ENCODE peak calls at places on chromosomes 6 and 20, in four cellular contexts. P is G401; O is NCI-H1436; Q is naive thymus-derived CD8-positive, alpha-beta T cell. U is an unnamed sample.

GRCh38 chr6:43491750-43492661 is 14.6 kb downstream of the TJAP1 start:
- DNase-seq in P (peak), Q (no peak), O (no peak), U (peak)

GRCh38 chr6:113328886-113329381 is 528.2 kb upstream of the MARCKS start:
- DNase-seq in P (no peak), Q (no peak), O (no peak), U (peak)

GRCh38 chr6:26268659-26269402 is 96.2 kb upstream of the BTN3A2 start:
- DNase-seq in Q (no peak), O (no peak), P (no peak), U (no peak)

GRCh38 chr20:45101333-45101850 is 465 bp upstream of the KCNS1 start:
- DNase-seq in Q (no peak), P (no peak), O (no peak), U (no peak)

GRCh38 chr20:2981646-2982045 is 61.8 kb upstream of the GNRH2 start:
- DNase-seq in P (no peak), O (no peak), Q (no peak), U (no peak)

GRCh38 chr20:37209193-37209592 is 29.8 kb upstream of the MROH8 start:
- DNase-seq in P (no peak), O (no peak), Q (no peak), U (no peak)

GRCh38 chr6:81120280-81120679 is 632.2 kb downstream of the TENT5A start:
- DNase-seq in P (no peak), O (no peak), Q (no peak), U (no peak)

GRCh38 chr6:42017021-42017643 is 33.2 kb upstream of the TAF8 start:
- DNase-seq in O (no peak), Q (no peak), P (no peak), U (no peak)

GRCh38 chr6:161111256-161111655 is 119.7 kb downstream of the MAP3K4 start:
- DNase-seq in Q (peak), O (no peak), P (no peak), U (no peak)

GRCh38 chr6:161342039-161342438 is 68.2 kb upstream of the AGPAT4 start:
- DNase-seq in Q (no peak), O (no peak), P (no peak), U (no peak)

GRCh38 chr6:73134588-73134987 is 90.7 kb downstream of the KHDC1L start:
- DNase-seq in P (peak), O (no peak), Q (no peak), U (no peak)

GRCh38 chr6:37794825-37795224 is 24.7 kb upstream of the ZFAND3 start:
- DNase-seq in Q (no peak), P (peak), O (no peak), U (no peak)

GRCh38 chr6:100592929-100593328 is 128.2 kb upstream of the SIM1 start:
- DNase-seq in P (no peak), Q (no peak), O (peak), U (no peak)

GRCh38 chr6:49787176-49787575 is at the start of gene PGK2:
- DNase-seq in O (no peak), Q (no peak), P (no peak), U (no peak)

GRCh38 chr6:157158456-157158855 is 164.9 kb downstream of the TMEM242 start:
- DNase-seq in Q (no peak), O (no peak), P (no peak), U (no peak)